ENCODE peak calls at places on chromosomes 1 and 21, in nine cellular contexts. B is cardiac fibroblast, Z is thoracic aorta, N is RWPE1, J is epithelial cell of proximal tubule, F is A549, R is MCF 10A, Q is fibroblast of mammary gland, H is fibroblast of the aortic adventitia. Y is an unnamed sample.

GRCh38 chr1:29317916-29318530 is 81.7 kb downstream of the PTPRU start:
- DNase-seq in N (no peak), J (no peak), Q (no peak), Z (no peak), R (no peak), H (no peak), F (no peak), B (no peak), Y (no peak)

GRCh38 chr1:83996621-83997020 is 2.3 kb downstream of the TTLL7 start:
- DNase-seq in H (peak), B (peak), R (no peak), J (no peak), N (no peak), Q (peak), Z (no peak), F (no peak), Y (no peak)

GRCh38 chr1:35220976-35221375 is 28.0 kb upstream of the SFPQ start:
- DNase-seq in N (peak), Z (no peak), J (no peak), B (peak), F (peak), H (no peak), R (peak), Q (peak), Y (no peak)

GRCh38 chr1:68331117-68331865 is 99.0 kb upstream of the WLS start:
- DNase-seq in Q (peak), N (peak), F (no peak), R (peak), J (peak), H (peak), B (peak), Z (no peak), Y (peak)

GRCh38 chr1:166080965-166081870 is 85.6 kb downstream of the FAM78B start:
- DNase-seq in R (no peak), Q (peak), J (no peak), H (peak), N (no peak), B (no peak), Z (no peak), F (no peak), Y (no peak)

GRCh38 chr1:28370220-28371010 is 875 bp downstream of the PHACTR4 start:
- DNase-seq in B (peak), R (peak), F (peak), Z (no peak), N (no peak), H (peak), J (no peak), Q (peak), Y (no peak)

GRCh38 chr1:197268012-197268411 is at the start of gene CRB1:
- DNase-seq in F (no peak), R (no peak), H (peak), Z (no peak), J (no peak), B (peak), N (no peak), Q (peak), Y (no peak)

GRCh38 chr21:33686386-33686785 is 44.1 kb downstream of the ITSN1 start:
- DNase-seq in J (no peak), R (no peak), Q (no peak), Z (no peak), B (no peak), H (no peak), N (no peak), F (no peak), Y (no peak)

GRCh38 chr1:26536081-26536480 is 6.5 kb downstream of the RPS6KA1 start:
- DNase-seq in B (no peak), Q (no peak), F (no peak), J (no peak), R (no peak), H (no peak), Z (no peak), N (no peak), Y (no peak)

GRCh38 chr1:236560213-236560771 is 36.5 kb downstream of the LGALS8 start:
- DNase-seq in Z (no peak), R (no peak), F (no peak), B (no peak), J (no peak), H (no peak), Q (no peak), N (no peak), Y (no peak)

GRCh38 chr1:171800342-171800741 is 18.9 kb downstream of the METTL13 start:
- DNase-seq in N (no peak), B (no peak), J (no peak), Q (no peak), H (no peak), R (no peak), Z (no peak), F (no peak), Y (no peak)

GRCh38 chr1:36386262-36387140 is 777 bp upstream of the STK40 start:
- DNase-seq in N (peak), J (peak), F (peak), Z (peak), H (peak), Q (peak), B (peak), R (peak), Y (peak)

GRCh38 chr1:33086384-33086850 is 5.5 kb downstream of the AZIN2 start:
- DNase-seq in F (peak), Q (peak), J (no peak), R (peak), B (peak), Z (no peak), H (peak), N (no peak), Y (peak)

GRCh38 chr1:102726417-102726816 is 381.9 kb downstream of the COL11A1 start:
- DNase-seq in Z (no peak), H (no peak), R (no peak), Q (no peak), N (no peak), J (no peak), B (no peak), F (no peak), Y (no peak)

GRCh38 chr1:17554966-17555365 is 15.5 kb downstream of the ARHGEF10L start:
- DNase-seq in F (no peak), J (no peak), N (no peak), H (no peak), Q (no peak), R (no peak), B (no peak), Z (no peak), Y (no peak)

GRCh38 chr1:216076751-216077150 is 346.5 kb downstream of the USH2A start:
- DNase-seq in R (no peak), Q (no peak), Z (no peak), H (no peak), N (no peak), B (no peak), F (no peak), J (no peak), Y (no peak)
- TF ChIP-seq CTCF in R (no peak), Q (no peak), Z (no peak), H (no peak), N (no peak), B (no peak), F (no peak), J (no peak), Y (no peak)

DNA sequence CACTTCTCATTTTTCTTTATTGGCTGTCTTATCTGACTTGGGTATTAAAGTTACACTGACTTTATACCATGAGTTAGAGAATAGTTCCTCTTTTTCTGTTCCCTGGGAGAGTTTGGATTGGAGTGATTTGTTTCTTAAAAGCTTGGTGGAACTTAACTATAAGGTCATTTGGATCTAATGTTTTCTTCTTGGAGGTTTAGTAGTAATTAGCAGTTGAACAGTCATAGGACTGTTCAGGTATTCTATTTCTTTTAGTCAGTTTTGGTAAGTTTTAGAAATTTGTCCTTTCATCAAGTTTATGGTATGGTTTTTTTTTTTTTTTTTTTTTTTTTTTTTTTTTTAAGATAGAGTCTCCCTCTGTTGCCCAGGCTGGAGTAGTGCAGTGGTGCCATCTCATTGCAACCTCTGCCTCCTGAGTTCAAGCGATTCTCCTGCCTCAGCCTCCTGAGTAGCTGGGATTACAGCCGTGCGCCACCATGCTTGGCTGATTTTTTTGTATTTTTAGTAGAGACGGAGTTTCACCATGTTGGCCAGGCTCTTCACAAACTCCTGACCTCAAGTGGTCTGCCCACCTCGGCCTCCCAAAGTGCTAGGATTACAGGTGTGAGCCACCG is 6.3 kb downstream of the TTC3 start:
- DNase-seq in J (no peak), R (peak), H (no peak), Z (no peak), N (no peak), B (no peak), Q (no peak), F (no peak), Y (no peak)
- TF ChIP-seq CTCF in J (peak), R (peak), H (peak), Z (no peak), N (no peak), B (peak), Q (peak), F (no peak), Y (peak)

DNA sequence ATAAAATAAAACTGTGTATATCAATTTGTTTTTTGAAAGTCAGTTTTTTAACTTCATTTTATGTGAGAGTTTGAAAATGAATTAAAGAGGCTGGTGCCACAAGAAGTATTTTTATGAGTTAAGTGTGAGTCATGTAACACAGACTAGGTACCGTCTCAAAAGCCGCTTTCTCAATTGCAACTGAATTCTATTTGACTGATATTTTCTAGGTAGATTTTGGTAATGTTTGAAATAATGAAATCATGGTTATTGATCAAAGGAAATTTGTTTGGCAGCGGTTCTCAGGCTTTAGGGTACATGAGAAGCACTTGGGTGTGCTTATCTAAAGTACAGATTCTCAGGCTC is 4.6 kb downstream of the SNX27 start:
- DNase-seq in H (no peak), N (peak), Z (no peak), F (no peak), R (peak), B (no peak), J (no peak), Q (peak), Y (no peak)
- TF ChIP-seq CTCF in H (no peak), N (no peak), Z (no peak), F (no peak), R (no peak), B (no peak), J (no peak), Q (no peak), Y (no peak)

GRCh38 chr1:40357625-40358024 is 15.9 kb upstream of the SMAP2 start:
- DNase-seq in B (no peak), F (no peak), J (no peak), H (no peak), Z (no peak), N (no peak), Q (no peak), R (no peak), Y (no peak)

GRCh38 chr1:40350391-40350790 is 23.1 kb upstream of the SMAP2 start:
- DNase-seq in R (no peak), H (no peak), Q (no peak), F (no peak), N (no peak), Z (no peak), J (no peak), B (no peak), Y (no peak)

GRCh38 chr1:40351124-40351523 is 22.4 kb upstream of the SMAP2 start:
- DNase-seq in H (no peak), F (no peak), B (no peak), Q (no peak), N (no peak), Z (no peak), R (no peak), J (no peak), Y (no peak)

GRCh38 chr1:40353081-40353480 is 20.4 kb upstream of the SMAP2 start:
- DNase-seq in N (no peak), F (no peak), R (no peak), B (no peak), Z (no peak), H (no peak), J (no peak), Q (no peak), Y (no peak)

DNA sequence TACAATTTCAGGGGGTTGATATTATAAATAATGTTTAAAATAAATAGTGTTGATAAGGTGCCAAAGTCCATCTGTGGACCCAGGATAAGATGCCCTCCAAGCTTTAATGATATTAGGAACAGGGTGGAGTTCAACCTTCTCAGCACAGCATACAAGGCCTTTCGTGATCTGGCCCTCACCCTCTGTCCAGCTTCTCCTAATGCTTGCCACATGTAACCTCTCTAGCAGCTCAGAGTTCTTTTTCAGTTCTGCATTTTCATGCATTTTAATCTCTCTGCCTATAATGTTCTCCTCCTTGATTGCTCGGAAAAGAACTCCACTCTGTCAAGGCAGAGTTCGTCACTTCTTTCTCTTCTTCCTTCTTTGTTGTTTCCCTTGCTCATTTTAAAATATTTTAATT is 21.4 kb upstream of the SMAP2 start:
- DNase-seq in J (no peak), Z (no peak), R (no peak), Q (no peak), F (no peak), H (no peak), N (no peak), B (no peak), Y (no peak)
- TF ChIP-seq CTCF in J (no peak), Z (no peak), R (no peak), Q (no peak), F (no peak), H (no peak), N (no peak), B (no peak), Y (no peak)

GRCh38 chr1:94527447-94528031 is 14.0 kb downstream of the F3 start:
- DNase-seq in F (no peak), Z (no peak), H (no peak), N (peak), Q (peak), R (peak), J (peak), B (peak), Y (no peak)
- TF ChIP-seq CTCF in F (no peak), Z (no peak), H (peak), N (no peak), Q (peak), R (no peak), J (peak), B (no peak), Y (no peak)

GRCh38 chr1:21782868-21783678 is at the start of gene USP48:
- DNase-seq in B (peak), H (peak), Q (peak), J (peak), R (peak), N (peak), F (peak), Z (peak), Y (peak)
- TF ChIP-seq CTCF in B (no peak), H (no peak), Q (no peak), J (no peak), R (no peak), N (no peak), F (no peak), Z (no peak), Y (no peak)

DNA sequence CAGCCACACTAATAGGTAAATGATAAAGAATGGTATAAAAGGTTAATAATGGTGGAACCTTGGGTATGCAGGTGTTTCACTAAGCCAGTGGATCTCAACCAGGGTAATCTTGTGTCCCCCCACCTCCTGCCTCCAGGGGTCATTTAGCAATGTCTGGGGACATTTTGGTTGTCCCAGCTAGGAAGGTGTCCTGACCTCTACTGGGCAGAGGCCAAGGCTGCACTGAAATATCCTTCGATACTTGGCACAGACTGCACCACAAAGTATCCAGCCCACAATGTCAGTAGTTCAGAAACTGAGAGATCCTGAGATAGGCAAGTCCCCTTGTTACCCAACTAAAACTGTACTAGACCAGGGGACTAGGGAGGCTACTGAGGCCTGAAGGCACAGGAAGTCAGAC is 113.6 kb upstream of the TIAM1 start:
- DNase-seq in Q (no peak), J (no peak), H (no peak), B (no peak), Z (no peak), R (peak), F (no peak), N (no peak), Y (no peak)
- TF ChIP-seq CTCF in Q (no peak), J (peak), H (no peak), B (no peak), Z (no peak), R (peak), F (no peak), N (no peak), Y (no peak)